ENCODE peak calls at places on chromosomes 6 and 20, in nine cellular contexts. X is nephron progenitor cell, M is endothelial cell of umbilical vein, F is adrenal gland, B is GM12865, E is mucosa of descending colon, G is foreskin fibroblast, I is CD14-positive monocyte, Z is left ventricle myocardium inferior. N is an unnamed sample.

GRCh38 chr6:29626948-29627761 is 5.8 kb downstream of the GABBR1 start:
- DNase-seq in X (peak; percentile 37), M (no peak), F (peak; percentile 50), B (no peak), E (no peak), G (no peak), I (no peak), Z (no peak), N (no peak)

GRCh38 chr6:157258878-157259277 is 64.4 kb downstream of the TMEM242 start:
- DNase-seq in X (no peak), M (no peak), F (no peak), B (no peak), E (peak; percentile 28), G (no peak), I (no peak), Z (no peak), N (no peak)

GRCh38 chr6:133764011-133764812 is 124.7 kb upstream of the TCF21 start:
- DNase-seq in X (no peak), M (no peak), F (no peak), B (no peak), E (no peak), G (peak; percentile 54), I (no peak), Z (no peak), N (peak; percentile 38)

GRCh38 chr20:58661298-58662141 is 10.4 kb downstream of the STX16 start:
- DNase-seq in X (no peak), M (peak; percentile 36), F (no peak), B (no peak), E (no peak), G (no peak), I (no peak), Z (no peak), N (no peak)

GRCh38 chr20:14336667-14337066 is 745 bp downstream of the FLRT3 start:
- DNase-seq in X (peak; percentile 8), M (no peak), F (no peak), B (peak; percentile 17), E (no peak), G (no peak), I (no peak), Z (no peak), N (no peak)

GRCh38 chr20:36092424-36093024 is 62.0 kb upstream of the EPB41L1 start:
- DNase-seq in X (peak; percentile 72), M (peak; percentile 14), F (no peak), B (no peak), E (peak; percentile 67), G (no peak), I (no peak), Z (peak; percentile 30), N (no peak)

GRCh38 chr6:150672792-150673191 is 73.1 kb downstream of the PLEKHG1 start:
- DNase-seq in X (no peak), M (no peak), F (no peak), B (no peak), E (no peak), G (no peak), I (no peak), Z (no peak), N (no peak)

GRCh38 chr6:4134841-4135664 is at the start of gene ECI2:
- DNase-seq in X (no peak), M (peak; percentile 67), F (peak; percentile 87), B (peak; percentile 69), E (peak; percentile 82), G (peak; percentile 33), I (peak; percentile 57), Z (peak; percentile 78), N (no peak)

GRCh38 chr20:61991476-61991875 is 74.2 kb downstream of the TAF4 start:
- DNase-seq in X (no peak), M (no peak), F (no peak), B (no peak), E (no peak), G (peak; percentile 4), I (no peak), Z (no peak), N (no peak)

GRCh38 chr6:3139090-3139903 is 18.0 kb downstream of the TUBB2A start:
- DNase-seq in X (no peak), M (no peak), F (peak; percentile 73), B (no peak), E (peak; percentile 77), G (peak; percentile 85), I (peak; percentile 91), Z (peak; percentile 50), N (no peak)

GRCh38 chr20:34980543-34981213 is 25.0 kb downstream of the MYH7B start:
- DNase-seq in X (no peak), M (no peak), F (no peak), B (no peak), E (peak; percentile 76), G (no peak), I (no peak), Z (peak; percentile 61), N (no peak)

GRCh38 chr20:23366384-23366783 is 4.4 kb downstream of the GZF1 start:
- DNase-seq in X (no peak), M (peak; percentile 30), F (no peak), B (no peak), E (no peak), G (no peak), I (no peak), Z (no peak), N (no peak)

GRCh38 chr20:23368316-23369110 is 6.5 kb downstream of the GZF1 start:
- DNase-seq in X (no peak), M (no peak), F (no peak), B (no peak), E (no peak), G (no peak), I (no peak), Z (no peak), N (no peak)

GRCh38 chr20:23363257-23363649 is 1.3 kb downstream of the GZF1 start:
- DNase-seq in X (no peak), M (no peak), F (peak; percentile 79), B (peak; percentile 42), E (no peak), G (no peak), I (no peak), Z (peak; percentile 69), N (no peak)

GRCh38 chr20:23367770-23368169 is 5.8 kb downstream of the GZF1 start:
- DNase-seq in X (no peak), M (no peak), F (no peak), B (no peak), E (no peak), G (no peak), I (no peak), Z (no peak), N (no peak)

GRCh38 chr20:23365390-23366165 is 3.6 kb downstream of the GZF1 start:
- DNase-seq in X (no peak), M (no peak), F (no peak), B (no peak), E (no peak), G (no peak), I (no peak), Z (no peak), N (no peak)
- TF ChIP-seq CTCF in X (no peak), M (no peak), F (no peak), B (no peak), E (no peak), G (no peak), I (no peak), Z (no peak), N (no peak)

GRCh38 chr6:31769684-31770371 is 7.3 kb downstream of the VWA7 start:
- DNase-seq in X (peak; percentile 41), M (peak; percentile 66), F (peak; percentile 90), B (peak; percentile 83), E (peak; percentile 95), G (peak; percentile 21), I (peak; percentile 74), Z (peak; percentile 70), N (no peak)
- TF ChIP-seq CTCF in X (peak; percentile 47), M (peak; percentile 83), F (peak; percentile 75), B (peak; percentile 89), E (peak; percentile 68), G (peak; percentile 82), I (peak; percentile 78), Z (peak; percentile 77), N (peak; percentile 68)

DNA sequence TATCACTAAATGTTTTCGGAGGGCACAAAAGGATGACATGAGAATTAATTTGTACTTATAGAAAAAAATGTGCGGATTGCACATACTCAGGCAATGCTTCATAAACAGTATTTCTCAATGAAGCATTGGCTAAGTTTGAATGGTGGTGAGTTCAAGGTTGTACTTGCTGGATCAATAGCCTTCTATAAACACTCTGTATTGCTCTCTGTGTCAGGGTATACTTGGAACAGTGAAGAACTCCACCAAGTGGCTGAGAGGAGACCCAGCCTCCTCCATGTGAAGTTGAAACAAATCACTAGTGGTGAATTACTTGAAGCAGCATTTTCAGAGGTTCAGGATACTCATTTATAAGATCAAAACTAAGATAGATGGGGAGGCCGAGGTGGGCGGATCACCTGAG is 360.6 kb downstream of the RIMS1 start:
- DNase-seq in X (no peak), M (no peak), F (no peak), B (peak; percentile 2), E (no peak), G (no peak), I (no peak), Z (no peak), N (no peak)
- TF ChIP-seq CTCF in X (no peak), M (no peak), F (no peak), B (no peak), E (no peak), G (no peak), I (no peak), Z (no peak), N (no peak)

DNA sequence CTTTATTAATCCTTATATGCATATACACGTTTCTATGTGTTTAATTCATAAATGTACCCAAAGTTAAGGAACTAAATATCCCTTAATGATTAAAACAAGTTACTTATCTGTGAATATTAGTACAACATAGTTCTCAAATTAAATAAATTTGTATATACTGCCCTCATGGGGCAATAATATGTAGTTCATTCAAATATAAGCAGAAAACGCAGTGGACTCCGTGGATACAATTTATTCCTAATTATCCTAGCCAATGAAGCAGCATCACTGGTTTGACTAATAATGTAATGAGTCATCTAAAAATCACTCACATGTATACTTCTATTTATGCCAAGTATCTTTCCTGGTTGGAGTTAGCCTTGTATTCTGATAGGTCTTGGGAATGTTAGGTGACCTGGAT is 111.6 kb downstream of the TBC1D32 start:
- DNase-seq in X (no peak), M (peak; percentile 21), F (no peak), B (no peak), E (no peak), G (peak; percentile 23), I (no peak), Z (no peak), N (peak; percentile 8)
- TF ChIP-seq CTCF in X (no peak), M (no peak), F (peak; percentile 32), B (no peak), E (no peak), G (no peak), I (no peak), Z (no peak), N (peak; percentile 8)

DNA sequence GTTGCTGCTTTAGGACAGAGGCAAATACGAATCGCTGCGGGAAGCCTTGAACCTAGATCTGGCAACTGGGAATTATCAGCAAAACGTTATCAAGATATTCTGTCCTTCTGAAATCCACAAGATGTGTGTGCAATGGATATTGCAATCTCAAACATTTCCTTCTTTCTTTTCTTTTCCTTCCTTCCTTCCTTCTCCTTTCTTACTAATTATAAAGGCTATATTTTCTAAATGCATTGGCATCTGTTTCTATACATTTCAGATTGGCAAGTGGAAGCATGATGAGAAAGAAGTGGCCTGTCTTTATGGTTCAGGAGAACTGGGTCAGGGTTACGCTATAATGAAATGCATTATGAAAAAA is 2.0 kb downstream of the TAGAP start:
- DNase-seq in X (no peak), M (no peak), F (no peak), B (no peak), E (no peak), G (no peak), I (no peak), Z (no peak), N (no peak)
- TF ChIP-seq CTCF in X (peak; percentile 44), M (no peak), F (no peak), B (no peak), E (no peak), G (no peak), I (peak; percentile 71), Z (peak; percentile 35), N (no peak)

GRCh38 chr20:48012401-48012974 is 227.2 kb upstream of the SULF2 start:
- DNase-seq in X (no peak), M (no peak), F (no peak), B (no peak), E (no peak), G (peak; percentile 14), I (no peak), Z (no peak), N (no peak)
- TF ChIP-seq CTCF in X (no peak), M (no peak), F (no peak), B (no peak), E (no peak), G (peak; percentile 30), I (no peak), Z (no peak), N (peak; percentile 5)